ENCODE peak calls at places on chromosomes 4 and X, in seven cellular contexts. V is sciatic nerve, M is Daoy, S is Kasumi-1, A is fibroblast of pulmonary artery, K is HTR-8/SVneo, Y is SK-N-SH. H is an unnamed sample.

GRCh38 chr4:116015062-116015461 is 901.6 kb upstream of the NDST4 start:
- DNase-seq in S (peak; percentile 9), A (no peak), V (no peak), K (no peak), Y (no peak), M (no peak), H (peak; percentile 70)

GRCh38 chr4:142265536-142265935 is 580.6 kb downstream of the INPP4B start:
- DNase-seq in A (peak; percentile 60), K (peak; percentile 6), V (no peak), Y (no peak), M (peak; percentile 19), S (no peak), H (no peak)

GRCh38 chr4:56817840-56818491 is 3.5 kb downstream of the SPINK2 start:
- DNase-seq in Y (no peak), S (no peak), K (no peak), V (no peak), M (peak; percentile 15), A (no peak), H (peak; percentile 13)

GRCh38 chrX:45184211-45184610 is 16.5 kb downstream of the DIPK2B start:
- DNase-seq in K (no peak), A (no peak), Y (no peak), V (no peak), S (no peak), M (no peak), H (no peak)

GRCh38 chr4:77015390-77015789 is 60.4 kb downstream of the CCNI start:
- DNase-seq in V (no peak), M (peak; percentile 16), S (no peak), Y (no peak), A (peak; percentile 41), K (no peak), H (no peak)

GRCh38 chrX:150508018-150508417 is 60.4 kb upstream of the MTM1 start:
- DNase-seq in A (no peak), V (no peak), S (no peak), Y (no peak), K (no peak), M (no peak), H (no peak)

GRCh38 chr4:76168688-76169087 is 20.5 kb upstream of the NUP54 start:
- DNase-seq in Y (no peak), A (no peak), V (no peak), M (no peak), S (no peak), K (no peak), H (no peak)

GRCh38 chrX:38664285-38664684 is 102.9 kb downstream of the TSPAN7 start:
- DNase-seq in K (peak; percentile 2), Y (peak; percentile 28), S (peak; percentile 47), A (peak; percentile 52), M (peak; percentile 10), V (no peak), H (peak; percentile 64)

GRCh38 chr4:188411805-188412204 is 272.6 kb downstream of the TRIML1 start:
- DNase-seq in A (no peak), V (no peak), K (no peak), S (no peak), M (peak; percentile 53), Y (no peak), H (no peak)

GRCh38 chr4:158018831-158019230 is 154.0 kb downstream of the GASK1B start:
- DNase-seq in S (no peak), K (no peak), A (no peak), M (no peak), V (no peak), Y (no peak), H (no peak)

GRCh38 chr4:176350671-176351070 is 30.9 kb downstream of the SPCS3 start:
- DNase-seq in A (no peak), K (no peak), Y (no peak), V (no peak), M (no peak), S (no peak), H (no peak)

GRCh38 chrX:143988356-143988755 is 104.5 kb downstream of the UBE2NL start:
- DNase-seq in S (no peak), K (no peak), M (no peak), Y (no peak), A (peak; percentile 0), V (no peak), H (no peak)

GRCh38 chrX:13028871-13029336 is 15.5 kb downstream of the FAM9C start:
- DNase-seq in S (no peak), K (no peak), A (no peak), M (no peak), V (no peak), Y (no peak), H (no peak)

GRCh38 chr4:74098628-74098995 is 383 bp downstream of the CXCL2 start:
- DNase-seq in V (peak; percentile 59), K (no peak), Y (no peak), A (peak; percentile 63), M (no peak), S (no peak), H (peak; percentile 49)

GRCh38 chr4:158906073-158906472 is 137.2 kb downstream of the FNIP2 start:
- DNase-seq in K (no peak), M (no peak), S (no peak), A (no peak), Y (no peak), V (no peak), H (no peak)

GRCh38 chr4:184306949-184307348 is 89.3 kb upstream of the ENPP6 start:
- DNase-seq in A (no peak), Y (no peak), V (no peak), K (no peak), S (no peak), M (peak; percentile 12), H (no peak)

GRCh38 chrX:95318882-95319281 is 1365.8 kb upstream of the DIAPH2 start:
- DNase-seq in V (no peak), Y (peak; percentile 31), K (no peak), S (peak; percentile 21), M (no peak), A (no peak), H (peak; percentile 56)

GRCh38 chr4:173753408-173753807 is 223.4 kb upstream of the HAND2 start:
- DNase-seq in M (no peak), K (no peak), S (no peak), Y (no peak), A (no peak), V (no peak), H (no peak)

GRCh38 chrX:101219116-101219839 is at the start of gene DRP2:
- DNase-seq in M (peak; percentile 27), V (no peak), S (no peak), A (peak; percentile 37), K (no peak), Y (no peak), H (no peak)

GRCh38 chr4:14928035-14928434 is 74.2 kb upstream of the CPEB2 start:
- DNase-seq in K (no peak), S (no peak), Y (no peak), V (no peak), M (no peak), A (no peak), H (no peak)

GRCh38 chrX:17032351-17032750 is 85.9 kb downstream of the REPS2 start:
- DNase-seq in K (no peak), V (no peak), S (no peak), M (peak; percentile 86), A (peak; percentile 78), Y (no peak), H (no peak)

GRCh38 chrX:47212381-47213293 is 5.8 kb upstream of the CDK16 start:
- DNase-seq in A (no peak), M (no peak), S (no peak), V (no peak), K (no peak), Y (peak; percentile 39), H (no peak)